ENCODE peak calls at places on chromosomes 11 and 22, in ten cellular contexts. S is fibroblast of mammary gland, N is AG10803, X is BE2C, Y is cardiac fibroblast, K is OCI-LY7, P is A673, I is cardiac muscle cell, B is upper lobe of right lung, Q is mammary epithelial cell. C is an unnamed sample.

GRCh38 chr22:29149841-29150555 is 55.7 kb upstream of the EMID1 start:
- DNase-seq in X (no peak), K (no peak), Y (no peak), S (no peak), P (no peak), B (peak), I (no peak), Q (no peak), N (no peak), C (no peak)

GRCh38 chr22:45448431-45448830 is 34.9 kb downstream of the RIBC2 start:
- DNase-seq in I (no peak), B (no peak), S (peak), P (no peak), K (no peak), X (no peak), Q (no peak), Y (no peak), N (peak), C (no peak)

GRCh38 chr11:121626507-121626875 is 173.7 kb upstream of the SORL1-AS1 start:
- DNase-seq in B (no peak), I (no peak), P (no peak), Q (no peak), X (no peak), N (no peak), S (no peak), Y (no peak), K (no peak), C (no peak)

GRCh38 chr11:20303451-20303965 is 60.0 kb upstream of the HTATIP2 start:
- DNase-seq in P (no peak), K (no peak), N (no peak), Q (no peak), S (no peak), Y (no peak), X (peak), I (no peak), B (no peak), C (no peak)

GRCh38 chr11:104361975-104362374 is 198.0 kb upstream of the PDGFD start:
- DNase-seq in P (no peak), B (no peak), S (no peak), K (no peak), X (no peak), Q (no peak), I (no peak), Y (no peak), N (no peak), C (no peak)

GRCh38 chr11:119361961-119362725 is 15.6 kb upstream of the MFRP start:
- DNase-seq in N (no peak), P (no peak), Y (no peak), K (peak), B (no peak), S (no peak), X (no peak), Q (no peak), I (no peak), C (no peak)

GRCh38 chr11:80462211-80462610 is 1021.4 kb upstream of the TENM4 start:
- DNase-seq in X (no peak), N (no peak), I (no peak), Q (peak), Y (peak), K (no peak), P (no peak), B (no peak), S (peak), C (no peak)

GRCh38 chr11:28442113-28442512 is 333.9 kb downstream of the METTL15 start:
- DNase-seq in K (no peak), X (no peak), Y (no peak), I (no peak), Q (no peak), S (peak), N (peak), P (no peak), B (no peak), C (peak)

GRCh38 chr11:69058501-69059270 is 10.0 kb downstream of the TPCN2 start:
- DNase-seq in B (no peak), I (no peak), P (no peak), S (no peak), X (no peak), Q (no peak), K (no peak), N (no peak), Y (no peak), C (no peak)

GRCh38 chr11:19225123-19225522 is 15.6 kb downstream of the E2F8 start:
- DNase-seq in B (no peak), P (no peak), Y (no peak), X (no peak), Q (no peak), K (no peak), I (no peak), N (no peak), S (no peak), C (no peak)

GRCh38 chr22:36439481-36440271 is 41.8 kb downstream of the TXN2 start:
- DNase-seq in Y (peak), X (no peak), K (no peak), P (peak), N (peak), B (no peak), I (no peak), Q (peak), S (peak), C (peak)

GRCh38 chr22:46064236-46064965 is 85.9 kb upstream of the PPARA start:
- DNase-seq in Q (peak), S (peak), K (no peak), B (peak), N (no peak), X (peak), Y (peak), P (no peak), I (no peak), C (peak)

GRCh38 chr22:19142394-19142793 is 2.1 kb downstream of the ESS2 start:
- DNase-seq in P (no peak), Q (no peak), Y (no peak), I (no peak), S (no peak), X (no peak), K (no peak), B (no peak), N (no peak), C (no peak)

GRCh38 chr22:31821572-31821971 is 67.8 kb downstream of the DEPDC5 start:
- DNase-seq in N (no peak), Y (no peak), P (no peak), S (no peak), K (no peak), X (no peak), Q (no peak), B (no peak), I (no peak), C (no peak)

GRCh38 chr11:62851807-62852522 is 12.6 kb upstream of the WDR74 start:
- DNase-seq in N (no peak), X (no peak), P (no peak), I (no peak), K (peak), Q (no peak), Y (no peak), B (no peak), S (no peak), C (no peak)

GRCh38 chr11:47590026-47590861 is 3.8 kb downstream of the FAM180B start:
- DNase-seq in S (no peak), X (no peak), I (no peak), N (no peak), Y (no peak), Q (no peak), B (no peak), K (no peak), P (no peak), C (no peak)

GRCh38 chr11:120182357-120182756 is 28.5 kb upstream of the OAF start:
- DNase-seq in K (no peak), B (peak), S (no peak), X (no peak), P (no peak), N (no peak), Y (no peak), I (no peak), Q (no peak), C (no peak)

GRCh38 chr11:10990160-10990559 is 132.3 kb upstream of the ZBED5 start:
- DNase-seq in S (peak), P (no peak), I (no peak), N (no peak), B (no peak), Q (no peak), X (no peak), K (no peak), Y (no peak), C (no peak)

GRCh38 chr11:120977470-120977869 is 46.4 kb upstream of the TBCEL start:
- DNase-seq in P (no peak), I (no peak), Q (peak), N (no peak), K (no peak), B (no peak), X (no peak), Y (no peak), S (peak), C (no peak)

GRCh38 chr22:49699476-49699875 is 128.2 kb downstream of the BRD1 start:
- DNase-seq in S (no peak), I (no peak), X (no peak), K (no peak), Y (no peak), N (no peak), P (no peak), B (no peak), Q (no peak), C (no peak)

GRCh38 chr11:116217441-116217840 is 555.3 kb downstream of the BUD13 start:
- DNase-seq in B (no peak), I (no peak), Y (no peak), N (no peak), K (no peak), S (no peak), P (no peak), Q (no peak), X (no peak), C (no peak)

GRCh38 chr11:93117578-93117964 is 80.2 kb downstream of the SLC36A4 start:
- DNase-seq in I (no peak), B (no peak), K (no peak), S (no peak), N (no peak), Y (no peak), Q (no peak), X (no peak), P (no peak), C (no peak)

GRCh38 chr22:41875531-41876242 is 39.2 kb downstream of the SHISA8 start:
- DNase-seq in I (no peak), N (no peak), Y (no peak), K (no peak), S (peak), X (peak), P (no peak), Q (no peak), B (no peak), C (no peak)

GRCh38 chr22:49973018-49973965 is 12.7 kb downstream of the PIM3 start:
- DNase-seq in Y (peak), Q (no peak), X (no peak), S (no peak), B (peak), I (no peak), N (peak), K (no peak), P (no peak), C (no peak)

GRCh38 chr22:17931400-17931825 is 92.9 kb downstream of the MICAL3 start:
- DNase-seq in K (no peak), Y (no peak), Q (no peak), X (no peak), P (no peak), I (no peak), B (no peak), S (no peak), N (peak), C (no peak)

GRCh38 chr11:74839971-74840370 is 91.3 kb downstream of the RNF169 start:
- DNase-seq in Q (no peak), S (peak), I (no peak), Y (no peak), B (no peak), N (peak), K (no peak), X (no peak), P (no peak), C (no peak)

GRCh38 chr11:117885777-117886176 is 9.3 kb upstream of the FXYD6 start:
- DNase-seq in B (no peak), Q (no peak), N (no peak), S (peak), X (peak), P (no peak), I (peak), K (no peak), Y (no peak), C (peak)

GRCh38 chr11:61533401-61533800 is 24.9 kb downstream of the LRRC10B start:
- DNase-seq in B (no peak), K (no peak), P (no peak), Q (no peak), I (no peak), N (no peak), X (no peak), S (no peak), Y (no peak), C (no peak)

GRCh38 chr11:83284501-83285051 is 1.6 kb downstream of the CCDC90B start:
- DNase-seq in K (no peak), X (no peak), Y (no peak), Q (no peak), S (no peak), I (no peak), N (no peak), P (no peak), B (no peak), C (no peak)

GRCh38 chr11:34988294-34989255 is 72.2 kb downstream of the PDHX start:
- DNase-seq in Q (peak), B (no peak), X (no peak), I (no peak), N (peak), Y (peak), K (no peak), P (no peak), S (peak), C (peak)

DNA sequence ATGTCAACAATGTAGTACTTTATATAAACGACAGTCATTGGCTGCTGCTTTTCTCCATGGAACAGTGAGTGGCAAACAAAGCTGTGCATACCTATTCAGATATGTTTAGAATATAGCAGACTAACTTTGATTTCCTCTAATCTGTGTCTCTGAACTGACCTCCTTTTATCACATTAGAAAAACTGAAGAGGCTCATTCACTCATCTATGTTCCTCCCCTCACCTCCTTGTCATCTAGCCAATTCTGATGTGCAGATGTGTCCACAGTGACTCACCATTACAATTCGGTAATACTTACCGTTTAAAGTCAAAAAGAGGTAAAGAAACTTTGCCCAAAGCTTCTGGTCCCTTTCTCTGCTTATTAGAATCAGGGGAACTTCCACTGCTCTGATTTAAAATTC is 51.5 kb upstream of the RPS13 start:
- DNase-seq in S (peak), B (no peak), P (no peak), Y (peak), N (no peak), Q (peak), I (no peak), K (no peak), X (no peak), C (no peak)
- TF ChIP-seq CTCF in S (no peak), B (no peak), P (no peak), Y (no peak), N (no peak), Q (no peak), I (no peak), K (no peak), X (no peak), C (no peak)

DNA sequence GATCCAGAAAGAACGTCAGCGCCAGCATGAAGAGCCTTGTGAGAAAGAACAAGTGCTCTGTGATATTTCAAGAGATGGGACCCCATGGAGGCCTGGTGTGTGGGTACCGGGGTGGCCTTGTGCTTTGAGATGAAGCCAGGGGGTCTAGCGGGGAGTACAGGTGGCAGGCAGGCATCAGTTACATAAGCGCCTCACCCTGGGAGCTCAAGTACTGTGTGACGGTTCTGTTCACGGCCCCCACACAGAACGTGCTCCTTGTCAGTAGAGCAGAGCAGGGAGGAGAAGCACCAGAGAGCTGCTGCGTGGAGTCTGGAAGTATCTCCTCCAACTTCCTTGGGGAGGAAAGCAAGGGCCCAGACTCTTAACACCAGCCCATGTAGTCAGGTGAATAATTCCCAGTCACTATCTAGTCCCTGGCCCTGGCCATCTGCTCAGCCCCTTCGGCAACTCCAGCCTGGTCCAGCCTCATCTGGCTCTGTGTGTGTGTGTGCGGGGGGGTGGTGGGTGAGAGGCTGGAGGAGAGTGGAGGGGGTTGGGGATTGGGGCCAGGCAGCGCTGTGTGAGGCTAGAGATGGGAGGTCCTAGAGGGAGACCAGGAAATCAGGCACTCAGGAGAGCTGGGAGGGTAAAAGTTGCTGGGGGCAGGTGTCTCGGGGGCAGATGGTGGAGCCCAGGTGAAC is 32.4 kb downstream of the MCM5 start:
- DNase-seq in N (no peak), S (no peak), K (no peak), I (no peak), X (no peak), Y (no peak), P (no peak), B (no peak), Q (no peak), C (no peak)
- H3K4me3 ChIP-seq in N (no peak), S (no peak), K (no peak), I (no peak), X (no peak), Y (no peak), P (no peak), B (no peak), Q (no peak), C (no peak)

DNA sequence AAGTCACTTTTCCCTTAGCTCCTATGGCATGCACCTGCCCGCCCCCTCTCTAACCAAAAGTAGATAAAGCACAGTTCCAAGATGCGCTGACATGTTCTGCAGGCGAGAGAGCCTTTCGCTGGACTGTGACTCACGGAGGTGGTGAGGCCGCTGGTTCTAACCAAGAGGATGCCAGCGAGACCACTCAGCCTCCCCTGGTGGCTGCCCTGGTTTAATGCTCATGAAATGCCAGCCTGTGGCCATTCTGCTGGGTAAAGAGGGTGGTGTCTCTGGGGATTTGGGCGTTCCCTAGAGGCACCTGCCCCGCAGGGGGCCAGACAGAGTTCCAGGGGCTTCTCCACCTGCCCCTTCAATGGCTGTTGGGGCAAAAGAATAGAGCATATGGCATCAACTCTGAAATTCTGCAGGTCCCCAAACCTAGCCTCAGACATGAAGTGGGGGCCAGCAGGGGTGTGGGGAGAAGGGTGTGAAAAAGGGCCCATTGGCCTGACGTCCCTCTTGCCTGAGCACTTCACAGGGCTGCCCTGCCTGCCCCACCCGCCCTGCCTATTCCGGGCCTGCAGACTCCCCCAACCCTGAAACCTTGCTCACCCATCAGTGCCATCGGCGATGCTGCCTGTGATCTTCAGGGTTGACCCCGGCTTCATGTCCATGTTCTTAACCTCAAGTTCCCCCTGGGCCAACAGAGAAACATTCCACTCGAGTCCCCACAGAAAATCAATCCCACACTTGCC is 8.5 kb downstream of the LGALS2 start:
- DNase-seq in X (no peak), N (no peak), Q (peak), S (no peak), P (no peak), K (no peak), B (no peak), Y (no peak), I (no peak), C (no peak)
- TF ChIP-seq CTCF in X (no peak), N (no peak), Q (peak), S (no peak), P (no peak), K (no peak), B (no peak), Y (peak), I (peak), C (no peak)

GRCh38 chr11:65898656-65899355 is 1.4 kb downstream of the FOSL1 start:
- DNase-seq in N (peak), Y (peak), P (no peak), S (no peak), Q (peak), X (no peak), I (no peak), B (no peak), K (no peak), C (no peak)
- H3K4me3 ChIP-seq in N (peak), Y (peak), P (peak), S (peak), Q (peak), X (no peak), I (no peak), B (peak), K (peak), C (peak)

C was measured in fibroblast of villous mesenchyme.